ENCODE peak calls at places on chromosomes 1 and 21, in four cellular contexts. V is A549, F is tibial artery, Q is hepatocyte. W is an unnamed sample.

GRCh38 chr1:232039303-232039702 is 412.7 kb downstream of the DISC1 start:
- DNase-seq in Q (no peak), F (no peak), V (no peak), W (peak)

GRCh38 chr1:26744075-26744958 is 43.4 kb upstream of the PIGV start:
- DNase-seq in V (no peak), Q (peak), F (peak), W (peak)

GRCh38 chr1:9110669-9111356 is 18.1 kb downstream of the GPR157 start:
- DNase-seq in Q (peak), F (peak), V (peak), W (peak)

GRCh38 chr1:182493063-182493462 is 43.1 kb downstream of the RGSL1 start:
- DNase-seq in Q (no peak), V (no peak), F (no peak), W (no peak)

GRCh38 chr1:147618077-147618569 is 52.2 kb downstream of the ACP6 start:
- DNase-seq in V (no peak), Q (no peak), F (no peak), W (no peak)

GRCh38 chr1:217889401-217889800 is 258.3 kb downstream of the SPATA17 start:
- DNase-seq in V (no peak), Q (peak), F (no peak), W (no peak)

GRCh38 chr1:44030606-44031050 is 634 bp downstream of the SLC6A9 start:
- DNase-seq in V (no peak), F (no peak), Q (peak), W (peak)

GRCh38 chr1:153565529-153566374 is at the start of gene S100A2:
- DNase-seq in Q (peak), F (peak), V (peak), W (peak)

GRCh38 chr1:187157552-187157951 is 328.8 kb downstream of the PLA2G4A start:
- DNase-seq in F (no peak), Q (no peak), V (no peak), W (peak)

GRCh38 chr1:162218546-162218945 is 149.1 kb downstream of the NOS1AP start:
- DNase-seq in F (no peak), Q (no peak), V (no peak), W (no peak)

GRCh38 chr21:26148834-26149354 is 21.7 kb downstream of the APP start:
- DNase-seq in F (no peak), V (no peak), Q (no peak), W (peak)

GRCh38 chr21:45463871-45464270 is 58.9 kb downstream of the COL18A1 start:
- DNase-seq in F (no peak), V (no peak), Q (no peak), W (no peak)

GRCh38 chr1:211812584-211812983 is 18.0 kb downstream of the LPGAT1 start:
- DNase-seq in Q (no peak), V (no peak), F (no peak), W (no peak)

GRCh38 chr1:209590405-209590804 is 6.9 kb downstream of the CAMK1G start:
- DNase-seq in V (no peak), F (no peak), Q (peak), W (peak)

GRCh38 chr1:200154069-200154767 is 126.7 kb downstream of the NR5A2 start:
- DNase-seq in V (no peak), Q (no peak), F (no peak), W (peak)

GRCh38 chr1:230863449-230863848 is 4.9 kb downstream of the C1orf198 start:
- DNase-seq in V (no peak), F (no peak), Q (peak), W (no peak)

GRCh38 chr1:180612591-180612990 is 19.2 kb upstream of the XPR1 start:
- DNase-seq in F (no peak), V (no peak), Q (no peak), W (no peak)

GRCh38 chr1:153547560-153548551 is 1.2 kb downstream of the S100A3 start:
- DNase-seq in F (peak), V (no peak), Q (no peak), W (no peak)

GRCh38 chr1:226644541-226645176 is 94.4 kb downstream of the ITPKB start:
- DNase-seq in F (no peak), V (no peak), Q (no peak), W (no peak)

GRCh38 chr1:113912594-113913311 is 7.6 kb downstream of the DCLRE1B start:
- DNase-seq in F (no peak), V (no peak), Q (peak), W (peak)

GRCh38 chr1:110324667-110325066 is 14.5 kb upstream of the RBM15 start:
- DNase-seq in F (no peak), V (no peak), Q (no peak), W (no peak)

GRCh38 chr1:163822933-163823511 is 501.3 kb downstream of the NUF2 start:
- DNase-seq in F (no peak), Q (no peak), V (no peak), W (no peak)

GRCh38 chr21:31205412-31205811 is 138.6 kb downstream of the TIAM1 start:
- DNase-seq in F (no peak), V (no peak), Q (no peak), W (peak)

GRCh38 chr1:234841710-234842231 is 231.8 kb upstream of the IRF2BP2 start:
- DNase-seq in F (peak), V (no peak), Q (no peak), W (peak)

GRCh38 chr1:2204384-2205190 is 10.0 kb upstream of the FAAP20 start:
- DNase-seq in Q (peak), F (peak), V (no peak), W (peak)

DNA sequence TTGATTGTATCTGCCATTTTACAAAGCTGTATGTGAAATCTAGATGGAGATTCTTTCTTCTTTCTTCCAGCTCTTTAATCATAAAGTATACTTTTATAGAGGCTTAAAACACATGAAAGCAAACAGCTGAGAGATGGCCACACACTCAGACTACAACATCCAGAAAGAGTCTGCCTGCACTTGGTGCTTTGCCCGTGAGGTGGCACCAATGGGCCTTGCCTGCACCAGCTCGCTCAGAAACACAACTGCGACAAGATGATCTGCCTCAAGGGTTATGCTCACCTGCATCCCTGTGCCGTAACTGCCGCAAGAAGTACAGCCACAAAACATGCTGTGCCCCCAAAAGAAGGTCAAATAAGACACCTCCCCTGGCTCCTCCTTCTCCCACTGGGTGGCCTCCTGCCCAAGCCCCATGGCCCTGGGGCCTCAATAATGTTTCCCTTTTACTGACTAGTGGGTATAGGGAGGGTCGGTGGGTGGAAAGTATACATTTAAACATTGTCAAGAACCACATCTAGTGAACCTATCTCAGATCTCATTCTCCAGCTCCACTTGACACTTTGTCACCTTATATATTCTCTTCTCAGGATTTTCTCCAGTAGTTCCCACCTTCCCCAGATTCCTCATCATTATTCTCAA is 66.7 kb upstream of the ANGPTL3 start:
- DNase-seq in F (peak), V (peak), Q (peak), W (peak)
- TF ChIP-seq CTCF in F (peak), V (peak), Q (peak), W (peak)

DNA sequence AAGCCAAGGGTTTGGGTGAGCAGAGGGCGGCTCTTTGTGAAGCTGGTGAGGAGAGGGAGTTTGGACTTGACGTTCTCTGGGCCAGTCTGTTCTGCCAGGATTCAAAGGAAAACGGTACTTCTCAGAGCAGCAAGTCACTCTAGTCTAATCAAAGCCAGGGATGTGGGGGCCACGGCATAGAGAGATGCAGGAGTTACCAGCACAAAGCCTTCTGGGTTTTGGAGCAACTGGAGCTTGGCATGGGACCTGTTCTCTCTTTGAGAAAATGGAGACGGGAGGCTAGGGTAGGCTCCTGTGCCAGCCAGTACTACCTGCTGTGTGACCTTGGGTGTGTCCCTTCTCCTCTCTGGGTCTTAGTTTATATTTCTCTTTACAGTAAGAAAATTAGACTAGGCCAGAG is 2.1 kb downstream of the TXLNA start:
- DNase-seq in V (no peak), F (no peak), Q (no peak), W (no peak)
- H3K4me3 ChIP-seq in V (peak), F (peak), Q (no peak), W (peak)

DNA sequence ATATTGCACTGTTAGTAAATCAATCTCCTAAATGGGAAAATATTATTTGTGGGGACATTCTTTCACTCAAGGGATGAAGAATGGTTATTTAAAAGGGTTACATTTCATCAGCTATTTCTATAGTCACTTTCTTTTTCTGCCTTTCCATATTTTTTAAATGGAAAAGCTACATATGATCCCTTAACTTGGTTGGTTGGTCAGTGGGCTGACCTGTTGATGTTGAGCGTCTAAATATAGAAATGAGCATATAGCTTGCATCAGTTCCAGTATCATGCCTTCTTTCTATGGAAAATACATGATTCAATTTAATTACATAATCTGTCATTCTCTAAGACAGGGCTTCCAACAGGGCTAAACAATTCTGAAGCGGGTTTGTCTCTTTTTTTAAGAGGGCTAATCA is 40.6 kb downstream of the TYW3 start:
- DNase-seq in V (no peak), Q (no peak), F (no peak), W (no peak)
- TF ChIP-seq CTCF in V (no peak), Q (no peak), F (no peak), W (no peak)

GRCh38 chr1:169890761-169891538 is 2.7 kb downstream of the SCYL3 start:
- DNase-seq in V (no peak), F (no peak), Q (peak), W (no peak)
- H3K4me3 ChIP-seq in V (peak), F (no peak), Q (no peak), W (no peak)

GRCh38 chr1:79285659-79286058 is 279.1 kb upstream of the ADGRL4 start:
- DNase-seq in V (no peak), F (no peak), Q (no peak), W (no peak)

GRCh38 chr1:79283451-79283850 is 276.9 kb upstream of the ADGRL4 start:
- DNase-seq in V (no peak), Q (no peak), F (no peak), W (no peak)

DNA sequence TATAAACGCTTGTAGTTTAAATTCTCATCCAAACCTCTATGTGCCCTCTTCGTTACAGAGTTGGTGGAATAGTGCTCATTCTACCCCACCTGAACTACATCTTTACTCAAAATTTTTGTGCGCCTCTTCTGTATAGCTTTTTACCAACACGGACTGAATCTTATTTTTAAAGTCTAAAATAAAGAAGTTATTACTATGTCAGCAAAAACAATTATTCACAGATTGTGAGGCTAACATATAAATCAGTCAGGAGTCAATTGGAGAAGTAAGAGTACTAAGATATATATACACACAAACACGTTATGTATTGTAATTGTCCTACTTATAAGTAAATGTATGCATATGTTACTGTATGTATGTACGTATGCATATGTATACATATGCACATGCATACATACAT is 274.9 kb upstream of the ADGRL4 start:
- DNase-seq in Q (no peak), F (no peak), V (no peak), W (no peak)
- TF ChIP-seq CTCF in Q (no peak), F (no peak), V (no peak), W (no peak)